ENCODE peak calls at places on chromosomes 1 and 21, in ten cellular contexts. K, A, L, Y, V, M, T, Q, G and J are unnamed samples.

GRCh38 chr1:119968601-119969000 is 72.3 kb upstream of the ADAM30 start:
- DNase-seq in K (no peak), A (no peak), L (no peak), Y (no peak), V (no peak), M (no peak), T (no peak), Q (no peak), G (no peak), J (no peak)

GRCh38 chr1:59431566-59432294 is 134.8 kb downstream of the FGGY start:
- DNase-seq in K (no peak), A (no peak), L (no peak), Y (no peak), V (no peak), M (no peak), T (no peak), Q (no peak), G (no peak), J (no peak)

GRCh38 chr1:12604114-12604874 is 13.7 kb downstream of the DHRS3 start:
- DNase-seq in K (no peak), A (no peak), L (peak; percentile 78), Y (no peak), V (no peak), M (peak; percentile 44), T (no peak), Q (no peak), G (peak; percentile 71), J (no peak)

GRCh38 chr1:6779089-6779805 is 6.0 kb upstream of the CAMTA1 start:
- DNase-seq in K (no peak), A (no peak), L (no peak), Y (no peak), V (no peak), M (no peak), T (no peak), Q (no peak), G (no peak), J (no peak)

GRCh38 chr1:86788300-86789206 is 84.2 kb downstream of the SH3GLB1 start:
- DNase-seq in K (no peak), A (peak; percentile 73), L (no peak), Y (no peak), V (no peak), M (no peak), T (no peak), Q (no peak), G (no peak), J (no peak)

GRCh38 chr21:35257413-35257812 is 208.3 kb upstream of the RUNX1 start:
- DNase-seq in K (no peak), A (peak; percentile 68), L (no peak), Y (no peak), V (no peak), M (no peak), T (no peak), Q (no peak), G (peak; percentile 60), J (no peak)

GRCh38 chr1:84428220-84428619 is 29.9 kb downstream of the DNASE2B start:
- DNase-seq in K (no peak), A (no peak), L (no peak), Y (no peak), V (no peak), M (no peak), T (no peak), Q (no peak), G (no peak), J (no peak)

GRCh38 chr1:228986093-228986904 is 251.0 kb downstream of the RHOU start:
- DNase-seq in K (no peak), A (peak; percentile 91), L (no peak), Y (no peak), V (no peak), M (no peak), T (peak; percentile 43), Q (no peak), G (no peak), J (no peak)

GRCh38 chr21:34775793-34776192 is 107.0 kb downstream of the CLIC6 start:
- DNase-seq in K (no peak), A (no peak), L (no peak), Y (no peak), V (no peak), M (no peak), T (no peak), Q (no peak), G (peak; percentile 69), J (no peak)

GRCh38 chr1:110309139-110309538 is 30.0 kb upstream of the RBM15 start:
- DNase-seq in K (no peak), A (no peak), L (no peak), Y (no peak), V (no peak), M (no peak), T (no peak), Q (no peak), G (no peak), J (no peak)

GRCh38 chr1:91884459-91885290 is 1.3 kb downstream of the TGFBR3 start:
- DNase-seq in K (peak; percentile 51), A (peak; percentile 75), L (peak; percentile 52), Y (peak; percentile 60), V (no peak), M (no peak), T (no peak), Q (peak; percentile 20), G (peak; percentile 26), J (peak; percentile 29)

GRCh38 chr1:118692143-118692542 is 296.0 kb downstream of the TBX15 start:
- DNase-seq in K (no peak), A (no peak), L (no peak), Y (no peak), V (no peak), M (no peak), T (no peak), Q (no peak), G (no peak), J (no peak)

GRCh38 chr1:20663969-20664715 is 3.0 kb upstream of the DDOST start:
- DNase-seq in K (no peak), A (no peak), L (no peak), Y (no peak), V (no peak), M (no peak), T (no peak), Q (no peak), G (no peak), J (no peak)

GRCh38 chr1:233144434-233144833 is 151.1 kb downstream of the PCNX2 start:
- DNase-seq in K (no peak), A (no peak), L (no peak), Y (no peak), V (no peak), M (no peak), T (no peak), Q (no peak), G (no peak), J (no peak)

GRCh38 chr1:983736-984475 is 2.0 kb upstream of the PERM1 start:
- DNase-seq in K (peak; percentile 63), A (peak; percentile 71), L (no peak), Y (no peak), V (peak; percentile 78), M (no peak), T (no peak), Q (peak; percentile 83), G (no peak), J (peak; percentile 77)

GRCh38 chr1:10765734-10766478 is 30.5 kb downstream of the CASZ1 start:
- DNase-seq in K (peak; percentile 80), A (no peak), L (no peak), Y (no peak), V (no peak), M (no peak), T (no peak), Q (no peak), G (no peak), J (no peak)

GRCh38 chr1:246262281-246262680 is 244.8 kb downstream of the SMYD3 start:
- DNase-seq in K (no peak), A (no peak), L (no peak), Y (no peak), V (no peak), M (no peak), T (no peak), Q (no peak), G (peak; percentile 1), J (no peak)

GRCh38 chr1:242242983-242243382 is 244.1 kb upstream of the MAP1LC3C start:
- DNase-seq in K (no peak), A (no peak), L (no peak), Y (no peak), V (no peak), M (no peak), T (no peak), Q (no peak), G (no peak), J (no peak)

GRCh38 chr1:7199077-7199779 is 414.0 kb downstream of the CAMTA1 start:
- DNase-seq in K (no peak), A (no peak), L (peak; percentile 45), Y (peak; percentile 51), V (no peak), M (no peak), T (no peak), Q (no peak), G (no peak), J (no peak)

GRCh38 chr1:211553549-211553948 is 25.4 kb downstream of the SLC30A1 start:
- DNase-seq in K (no peak), A (no peak), L (no peak), Y (no peak), V (no peak), M (no peak), T (no peak), Q (no peak), G (no peak), J (no peak)

GRCh38 chr1:165828581-165829329 is 1.3 kb downstream of the UCK2 start:
- DNase-seq in K (peak; percentile 68), A (peak; percentile 71), L (peak; percentile 85), Y (peak; percentile 86), V (peak; percentile 77), M (no peak), T (no peak), Q (peak; percentile 56), G (peak; percentile 76), J (peak; percentile 16)

GRCh38 chr1:67338642-67339041 is 31.0 kb downstream of the IL12RB2 start:
- DNase-seq in K (no peak), A (no peak), L (no peak), Y (no peak), V (no peak), M (no peak), T (no peak), Q (no peak), G (no peak), J (peak; percentile 57)

GRCh38 chr1:98459471-98459870 is 202.1 kb upstream of the SNX7 start:
- DNase-seq in K (no peak), A (no peak), L (no peak), Y (no peak), V (no peak), M (no peak), T (no peak), Q (no peak), G (no peak), J (no peak)

GRCh38 chr21:21712761-21713558 is 714.8 kb downstream of the NCAM2 start:
- DNase-seq in K (no peak), A (no peak), L (no peak), Y (no peak), V (no peak), M (no peak), T (no peak), Q (no peak), G (no peak), J (no peak)

GRCh38 chr1:220878223-220879081 is 791 bp upstream of the HLX start:
- DNase-seq in K (peak; percentile 44), A (peak; percentile 86), L (no peak), Y (peak; percentile 72), V (no peak), M (no peak), T (no peak), Q (peak; percentile 33), G (no peak), J (peak; percentile 22)

GRCh38 chr1:51303751-51304196 is 26.6 kb downstream of the TTC39A start:
- DNase-seq in K (no peak), A (peak; percentile 45), L (no peak), Y (no peak), V (no peak), M (no peak), T (no peak), Q (no peak), G (no peak), J (no peak)

GRCh38 chr21:36988536-36988935 is 18.0 kb upstream of the RIPPLY3 start:
- DNase-seq in K (no peak), A (no peak), L (no peak), Y (no peak), V (no peak), M (no peak), T (no peak), Q (no peak), G (no peak), J (no peak)

GRCh38 chr1:31507221-31507620 is 69.1 kb upstream of the TINAGL1 start:
- DNase-seq in K (no peak), A (no peak), L (no peak), Y (no peak), V (no peak), M (no peak), T (no peak), Q (no peak), G (no peak), J (no peak)